ENCODE peak calls at places on chromosomes 2 and 18, in four cellular contexts. One of them, this sample, is unnamed.

GRCh38 chr18:37661061-37661460 is 95.5 kb upstream of the CELF4 start:
- DNase-seq in heart right ventricle: no peak
- DNase-seq in psoas muscle: no peak
- DNase-seq in PC-9: no peak
- DNase-seq in this sample: no peak

GRCh38 chr18:35436076-35436649 is 59.0 kb upstream of the ZNF396 start:
- DNase-seq in heart right ventricle: no peak
- DNase-seq in psoas muscle: no peak
- DNase-seq in PC-9: peak; percentile 78
- DNase-seq in this sample: no peak

GRCh38 chr2:232982926-232983668 is 30.0 kb downstream of the NGEF start:
- DNase-seq in heart right ventricle: no peak
- DNase-seq in psoas muscle: no peak
- DNase-seq in PC-9: peak; percentile 15
- DNase-seq in this sample: no peak

GRCh38 chr2:35035883-35036282 is 1319.7 kb upstream of the CRIM1 start:
- DNase-seq in heart right ventricle: no peak
- DNase-seq in psoas muscle: no peak
- DNase-seq in PC-9: no peak
- DNase-seq in this sample: no peak

GRCh38 chr2:15863089-15863488 is 77.3 kb upstream of the MYCN start:
- DNase-seq in heart right ventricle: no peak
- DNase-seq in psoas muscle: no peak
- DNase-seq in PC-9: no peak
- DNase-seq in this sample: no peak

GRCh38 chr2:69087912-69088240 is 74.9 kb downstream of the ANTXR1 start:
- DNase-seq in heart right ventricle: no peak
- DNase-seq in psoas muscle: no peak
- DNase-seq in PC-9: no peak
- DNase-seq in this sample: no peak

GRCh38 chr2:30410217-30410616 is 36.8 kb upstream of the LCLAT1 start:
- DNase-seq in heart right ventricle: no peak
- DNase-seq in psoas muscle: no peak
- DNase-seq in PC-9: peak; percentile 84
- DNase-seq in this sample: no peak

GRCh38 chr2:22290293-22290692 is 1094.7 kb upstream of the KLHL29 start:
- DNase-seq in heart right ventricle: no peak
- DNase-seq in psoas muscle: no peak
- DNase-seq in PC-9: no peak
- DNase-seq in this sample: no peak

GRCh38 chr18:21402272-21402671 is 160.2 kb downstream of the GREB1L start:
- DNase-seq in heart right ventricle: no peak
- DNase-seq in psoas muscle: no peak
- DNase-seq in PC-9: no peak
- DNase-seq in this sample: no peak

GRCh38 chr18:35407871-35408481 is 30.8 kb upstream of the ZNF396 start:
- DNase-seq in heart right ventricle: peak; percentile 68
- DNase-seq in psoas muscle: no peak
- DNase-seq in PC-9: no peak
- DNase-seq in this sample: no peak

GRCh38 chr2:209422191-209422754 is 1.6 kb upstream of the MAP2 start:
- DNase-seq in heart right ventricle: no peak
- DNase-seq in psoas muscle: no peak
- DNase-seq in PC-9: no peak
- DNase-seq in this sample: no peak

GRCh38 chr18:14098428-14098827 is 33.8 kb downstream of the ZNF519 start:
- DNase-seq in heart right ventricle: no peak
- DNase-seq in psoas muscle: no peak
- DNase-seq in PC-9: no peak
- DNase-seq in this sample: no peak

GRCh38 chr18:48833701-48834394 is 116.9 kb downstream of the SMAD7 start:
- DNase-seq in heart right ventricle: no peak
- DNase-seq in psoas muscle: peak; percentile 38
- DNase-seq in PC-9: peak; percentile 46
- DNase-seq in this sample: peak; percentile 54

GRCh38 chr2:52269696-52270485 is 1238.0 kb upstream of the NRXN1 start:
- DNase-seq in heart right ventricle: no peak
- DNase-seq in psoas muscle: no peak
- DNase-seq in PC-9: no peak
- DNase-seq in this sample: no peak

GRCh38 chr18:55672574-55673361 is 84.8 kb upstream of the TCF4 start:
- DNase-seq in heart right ventricle: peak; percentile 4
- DNase-seq in psoas muscle: no peak
- DNase-seq in PC-9: no peak
- DNase-seq in this sample: no peak

GRCh38 chr18:29361843-29362242 is 1184.9 kb upstream of the CDH2 start:
- DNase-seq in heart right ventricle: no peak
- DNase-seq in psoas muscle: no peak
- DNase-seq in PC-9: no peak
- DNase-seq in this sample: peak; percentile 38

GRCh38 chr2:100072503-100072902 is 69.9 kb downstream of the AFF3 start:
- DNase-seq in heart right ventricle: no peak
- DNase-seq in psoas muscle: no peak
- DNase-seq in PC-9: no peak
- DNase-seq in this sample: no peak

GRCh38 chr2:70834881-70835280 is 735 bp downstream of the CD207 start:
- DNase-seq in heart right ventricle: no peak
- DNase-seq in psoas muscle: no peak
- DNase-seq in PC-9: no peak
- DNase-seq in this sample: no peak

GRCh38 chr2:11661891-11662435 is 8.0 kb downstream of the NTSR2 start:
- DNase-seq in heart right ventricle: no peak
- DNase-seq in psoas muscle: no peak
- DNase-seq in PC-9: no peak
- DNase-seq in this sample: no peak

GRCh38 chr2:223306371-223306770 is 254.4 kb downstream of the KCNE4 start:
- DNase-seq in heart right ventricle: no peak
- DNase-seq in psoas muscle: no peak
- DNase-seq in PC-9: no peak
- DNase-seq in this sample: no peak

DNA sequence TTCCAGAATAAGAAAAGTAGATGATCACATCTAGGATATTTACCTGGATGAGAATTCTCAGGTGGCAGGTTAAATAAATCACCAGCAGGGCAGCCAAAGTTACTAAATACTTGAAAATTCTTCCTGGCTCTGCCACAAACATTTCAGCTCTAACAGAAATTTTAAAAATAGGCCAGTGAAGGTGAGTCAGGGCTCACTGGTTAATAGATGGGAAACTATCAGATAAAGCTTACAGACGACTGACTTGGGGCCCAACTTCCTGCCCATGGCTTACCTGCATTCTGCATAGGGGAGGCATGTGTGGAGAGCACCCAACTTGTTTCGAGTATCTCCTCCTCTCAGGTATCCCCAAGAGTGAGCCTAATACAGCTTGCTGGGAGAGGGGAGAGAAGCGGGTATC is 57.8 kb downstream of the SPRED2 start:
- DNase-seq in heart right ventricle: no peak
- DNase-seq in psoas muscle: no peak
- DNase-seq in PC-9: peak; percentile 64
- DNase-seq in this sample: no peak
- H3K4me1 ChIP-seq in heart right ventricle: peaks cover 76% of the 10 kb centered on the region
- H3K4me1 ChIP-seq in psoas muscle: peaks cover 19% of the 10 kb centered on the region
- H3K4me1 ChIP-seq in PC-9: peaks cover 69% of the 10 kb centered on the region
- H3K4me1 ChIP-seq in this sample: peaks cover 14% of the 10 kb centered on the region

DNA sequence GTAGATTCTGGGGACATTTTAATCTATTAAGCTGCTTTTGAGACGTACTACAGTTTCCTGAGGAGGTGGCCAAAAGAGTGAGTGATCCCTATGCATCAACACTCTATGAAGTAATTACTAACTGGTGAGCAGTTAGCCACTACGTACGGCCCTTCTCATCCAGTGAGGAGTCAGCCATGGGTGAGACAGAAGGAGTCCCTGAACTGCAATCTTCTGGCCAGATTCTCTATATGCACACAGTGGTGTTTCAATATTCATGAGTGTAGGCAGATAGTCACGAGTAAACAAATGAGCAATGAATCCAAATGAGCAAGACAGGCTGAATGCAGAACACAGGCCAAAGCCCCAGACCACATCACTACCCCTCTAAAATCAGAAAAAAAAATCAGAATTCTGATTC is 29.8 kb upstream of the TMEM214 start:
- DNase-seq in heart right ventricle: no peak
- DNase-seq in psoas muscle: no peak
- DNase-seq in PC-9: no peak
- DNase-seq in this sample: no peak
- H3K9me3 ChIP-seq in heart right ventricle: no peaks in the 10 kb centered on the region
- H3K9me3 ChIP-seq in psoas muscle: no peaks in the 10 kb centered on the region
- H3K9me3 ChIP-seq in PC-9: no peaks in the 10 kb centered on the region
- H3K9me3 ChIP-seq in this sample: no peaks in the 10 kb centered on the region

DNA sequence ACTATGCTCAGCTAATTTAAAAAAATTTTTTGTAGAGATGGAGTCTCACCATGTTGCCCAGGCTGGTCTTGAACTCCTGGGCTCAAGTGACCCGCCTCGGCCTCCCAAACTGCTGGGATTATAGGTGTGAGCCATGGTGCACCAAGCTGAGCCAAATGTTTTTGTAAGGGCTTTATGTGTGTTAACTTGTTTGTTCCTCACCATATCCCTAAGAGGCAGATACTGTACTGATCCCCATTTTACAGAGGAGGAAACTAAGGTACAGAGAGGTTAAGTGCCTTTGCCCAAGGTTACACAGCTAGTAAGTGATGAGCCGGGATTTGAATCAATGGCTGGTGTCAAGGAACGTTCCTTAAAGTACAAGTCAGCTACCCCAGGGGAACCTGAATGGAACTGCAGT is 85.3 kb upstream of the KLF7 start:
- DNase-seq in heart right ventricle: no peak
- DNase-seq in psoas muscle: no peak
- DNase-seq in PC-9: no peak
- DNase-seq in this sample: no peak
- H3K4me3 ChIP-seq in heart right ventricle: no peak overlapping the region
- H3K4me3 ChIP-seq in psoas muscle: no peak overlapping the region
- H3K4me3 ChIP-seq in PC-9: no peak overlapping the region
- H3K4me3 ChIP-seq in this sample: no peak overlapping the region

GRCh38 chr2:112646102-112646719 is 472 bp downstream of the SLC20A1 start:
- DNase-seq in heart right ventricle: no peak
- DNase-seq in psoas muscle: no peak
- DNase-seq in PC-9: no peak
- DNase-seq in this sample: peak; percentile 69

GRCh38 chr2:112645396-112646101 is at the start of gene SLC20A1:
- DNase-seq in heart right ventricle: peak; percentile 93
- DNase-seq in psoas muscle: peak; percentile 99
- DNase-seq in PC-9: peak; percentile 93
- DNase-seq in this sample: peak; percentile 99

GRCh38 chr2:112648081-112648480 is 2.3 kb downstream of the SLC20A1 start:
- DNase-seq in heart right ventricle: no peak
- DNase-seq in psoas muscle: no peak
- DNase-seq in PC-9: no peak
- DNase-seq in this sample: no peak

GRCh38 chr2:112644933-112645395 is 775 bp upstream of the SLC20A1 start:
- DNase-seq in heart right ventricle: no peak
- DNase-seq in psoas muscle: no peak
- DNase-seq in PC-9: no peak
- DNase-seq in this sample: no peak

GRCh38 chr2:112646791-112647720 is 1.3 kb downstream of the SLC20A1 start:
- DNase-seq in heart right ventricle: no peak
- DNase-seq in psoas muscle: no peak
- DNase-seq in PC-9: no peak
- DNase-seq in this sample: no peak
- H3K4me1 ChIP-seq in heart right ventricle: peaks cover 67% of the 10 kb centered on the region
- H3K4me1 ChIP-seq in psoas muscle: peaks cover 38% of the 10 kb centered on the region
- H3K4me1 ChIP-seq in PC-9: peaks cover 68% of the 10 kb centered on the region
- H3K4me1 ChIP-seq in this sample: peaks cover 5% of the 10 kb centered on the region

DNA sequence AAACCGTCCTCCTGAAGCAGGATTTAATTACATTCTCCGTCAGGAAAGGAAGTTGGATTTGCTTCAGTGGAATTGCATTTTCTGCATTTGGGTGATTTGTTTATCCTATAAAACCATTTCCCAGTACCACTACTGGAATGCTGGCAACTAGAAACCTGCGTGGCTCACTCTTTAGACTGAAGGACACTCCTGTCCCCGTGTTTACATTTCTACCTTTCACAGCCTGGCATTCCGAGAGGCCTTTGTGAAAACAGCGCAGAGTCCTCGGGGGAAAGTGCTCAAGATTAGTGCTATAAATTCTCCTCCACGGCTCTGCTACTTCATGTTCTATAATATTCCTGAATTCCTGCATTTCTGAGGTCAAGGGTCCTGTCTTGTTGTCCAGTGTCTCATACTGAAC is 619.1 kb downstream of the IRS1 start:
- DNase-seq in heart right ventricle: no peak
- DNase-seq in psoas muscle: no peak
- DNase-seq in PC-9: no peak
- DNase-seq in this sample: no peak
- H3K9me3 ChIP-seq in heart right ventricle: no peaks in the 10 kb centered on the region
- H3K9me3 ChIP-seq in psoas muscle: peaks cover 35% of the 10 kb centered on the region
- H3K9me3 ChIP-seq in PC-9: peaks cover 46% of the 10 kb centered on the region
- H3K9me3 ChIP-seq in this sample: peaks cover 2% of the 10 kb centered on the region

DNA sequence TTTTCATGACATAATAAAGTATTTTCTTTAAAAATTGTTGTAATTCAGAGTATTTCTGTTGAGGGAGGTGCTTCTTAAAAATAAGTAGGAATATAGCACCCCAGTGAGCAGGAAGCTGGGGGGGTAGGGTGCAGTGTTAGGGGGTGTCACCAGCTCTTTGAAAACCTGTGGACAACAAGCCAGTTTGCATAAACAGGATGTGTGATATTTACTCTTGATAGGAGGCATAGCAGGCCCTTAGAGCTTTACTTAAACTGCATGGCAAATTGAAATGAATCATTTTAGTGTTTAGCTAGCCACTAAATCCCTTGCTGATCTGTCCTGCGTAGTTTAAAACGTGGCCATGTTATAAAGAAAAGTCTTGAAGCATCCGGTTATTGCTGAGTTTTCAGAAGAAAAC is 8.4 kb downstream of the TGIF1 start:
- DNase-seq in heart right ventricle: no peak
- DNase-seq in psoas muscle: no peak
- DNase-seq in PC-9: no peak
- DNase-seq in this sample: no peak
- H3K4me3 ChIP-seq in heart right ventricle: no peak overlapping the region
- H3K4me3 ChIP-seq in psoas muscle: no peak overlapping the region
- H3K4me3 ChIP-seq in PC-9: no peak overlapping the region
- H3K4me3 ChIP-seq in this sample: no peak overlapping the region

DNA sequence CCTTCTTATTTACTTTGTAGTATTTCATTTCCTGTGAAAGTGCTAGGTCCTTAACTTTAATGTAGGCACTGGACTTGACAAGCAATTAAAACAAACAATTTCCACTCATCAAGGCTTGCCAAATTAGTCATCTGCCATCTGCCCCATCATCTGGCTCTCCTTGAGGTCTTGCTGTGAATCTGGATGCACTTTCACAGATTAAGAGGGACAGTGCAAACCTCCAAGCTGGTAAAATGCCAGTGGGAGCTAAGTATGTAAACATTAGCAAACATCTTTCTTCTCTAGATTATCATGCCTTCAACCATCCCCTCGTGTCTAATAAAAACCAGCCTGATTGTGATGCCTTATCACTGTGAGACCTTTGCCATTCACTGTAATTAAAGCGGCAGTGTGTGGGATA is 402.9 kb downstream of the ERBB4 start:
- DNase-seq in heart right ventricle: no peak
- DNase-seq in psoas muscle: no peak
- DNase-seq in PC-9: no peak
- DNase-seq in this sample: no peak
- H3K4me1 ChIP-seq in heart right ventricle: no peaks in the 10 kb centered on the region
- H3K4me1 ChIP-seq in psoas muscle: no peaks in the 10 kb centered on the region
- H3K4me1 ChIP-seq in PC-9: no peaks in the 10 kb centered on the region
- H3K4me1 ChIP-seq in this sample: no peaks in the 10 kb centered on the region

GRCh38 chr18:31950620-31951019 is 7.7 kb upstream of the TRAPPC8 start:
- DNase-seq in heart right ventricle: no peak
- DNase-seq in psoas muscle: no peak
- DNase-seq in PC-9: no peak
- DNase-seq in this sample: no peak
- H3K9me3 ChIP-seq in heart right ventricle: no peaks in the 10 kb centered on the region
- H3K9me3 ChIP-seq in psoas muscle: no peaks in the 10 kb centered on the region
- H3K9me3 ChIP-seq in PC-9: no peaks in the 10 kb centered on the region
- H3K9me3 ChIP-seq in this sample: no peaks in the 10 kb centered on the region

This sample was measured in right cardiac atrium.